ENCODE peak calls at places on chromosomes 12 and 14, in five cellular contexts. T is T-helper 9 cell; H is uterus; J is central memory CD4-positive, alpha-beta T cell; C is LHCN-M2. Y is an unnamed sample.

GRCh38 chr14:85974602-85975001 is 444.7 kb downstream of the FLRT2 start:
- DNase-seq in C (no peak), T (no peak), J (no peak), H (no peak), Y (no peak)

GRCh38 chr14:104237651-104238423 is 99.5 kb downstream of the KIF26A start:
- DNase-seq in T (no peak), H (no peak), J (no peak), C (no peak), Y (peak)

GRCh38 chr12:68839183-68840147 is 31.5 kb downstream of the MDM2 start:
- DNase-seq in T (no peak), C (no peak), J (no peak), H (no peak), Y (no peak)

GRCh38 chr14:69527635-69528034 is 43.1 kb downstream of the PLEKHD1 start:
- DNase-seq in H (no peak), C (no peak), T (no peak), J (no peak), Y (no peak)

GRCh38 chr12:55692631-55693322 is 14.9 kb downstream of the ITGA7 start:
- DNase-seq in T (no peak), J (no peak), H (peak), C (no peak), Y (no peak)

GRCh38 chr14:72948481-72949138 is 22.3 kb downstream of the DCAF4 start:
- DNase-seq in T (peak), H (peak), C (peak), J (peak), Y (peak)

GRCh38 chr14:91946313-91947195 is 940 bp downstream of the FBLN5 start:
- DNase-seq in C (peak), J (no peak), H (no peak), T (no peak), Y (no peak)

GRCh38 chr14:55702501-55702900 is 122.5 kb downstream of the KTN1 start:
- DNase-seq in C (no peak), H (no peak), T (no peak), J (no peak), Y (no peak)

GRCh38 chr12:47547077-47547476 is 158.8 kb downstream of the RPAP3 start:
- DNase-seq in J (no peak), H (no peak), C (peak), T (no peak), Y (no peak)

Y was measured in left ventricle myocardium superior.